ENCODE peak calls at places on chromosome 17, in seven cellular contexts. Z, U, S, M, E, Y and J are unnamed samples.

GRCh38 chr17:37702605-37703004 is 42.3 kb downstream of the HNF1B start:
- DNase-seq in Z (no peak), U (no peak), S (no peak), M (no peak), E (no peak), Y (no peak), J (no peak)

GRCh38 chr17:10754861-10755591 is 25.2 kb upstream of the TMEM220 start:
- DNase-seq in Z (no peak), U (no peak), S (no peak), M (no peak), E (peak), Y (no peak), J (peak)

GRCh38 chr17:27540300-27541105 is 84.3 kb downstream of the KSR1 start:
- DNase-seq in Z (no peak), U (peak), S (peak), M (no peak), E (no peak), Y (peak), J (no peak)

GRCh38 chr17:33292184-33292980 is 713 bp downstream of the ASIC2 start:
- DNase-seq in Z (no peak), U (no peak), S (no peak), M (peak), E (peak), Y (no peak), J (peak)

GRCh38 chr17:38421224-38421841 is 6.9 kb upstream of the ARHGAP23 start:
- DNase-seq in Z (no peak), U (no peak), S (no peak), M (no peak), E (peak), Y (no peak), J (no peak)

GRCh38 chr17:17851101-17851500 is 14.3 kb upstream of the SREBF1 start:
- DNase-seq in Z (no peak), U (no peak), S (no peak), M (no peak), E (no peak), Y (no peak), J (no peak)

GRCh38 chr17:63702223-63702577 is 2.3 kb upstream of the LIMD2 start:
- DNase-seq in Z (peak), U (no peak), S (no peak), M (no peak), E (no peak), Y (no peak), J (no peak)

GRCh38 chr17:76524598-76525512 is 12.7 kb downstream of the CYGB start:
- DNase-seq in Z (no peak), U (no peak), S (peak), M (no peak), E (no peak), Y (no peak), J (no peak)

GRCh38 chr17:65537845-65538678 is 23.4 kb downstream of the AXIN2 start:
- DNase-seq in Z (peak), U (no peak), S (no peak), M (peak), E (no peak), Y (no peak), J (no peak)

GRCh38 chr17:81448960-81449359 is 53.7 kb downstream of the BAHCC1 start:
- DNase-seq in Z (no peak), U (no peak), S (no peak), M (no peak), E (no peak), Y (no peak), J (no peak)

GRCh38 chr17:3986270-3986938 is 22.2 kb upstream of the ATP2A3 start:
- DNase-seq in Z (no peak), U (no peak), S (no peak), M (no peak), E (no peak), Y (no peak), J (no peak)

GRCh38 chr17:11412653-11413052 is 171.6 kb downstream of the SHISA6 start:
- DNase-seq in Z (no peak), U (no peak), S (no peak), M (no peak), E (no peak), Y (no peak), J (peak)

GRCh38 chr17:77435272-77436057 is 294.7 kb downstream of the SEC14L1 start:
- DNase-seq in Z (peak), U (no peak), S (no peak), M (no peak), E (peak), Y (no peak), J (no peak)

GRCh38 chr17:63171428-63172205 is 205.6 kb downstream of the TANC2 start:
- DNase-seq in Z (no peak), U (no peak), S (no peak), M (no peak), E (no peak), Y (no peak), J (peak)

GRCh38 chr17:11925271-11926021 is 71.8 kb downstream of the ZNF18 start:
- DNase-seq in Z (no peak), U (no peak), S (no peak), M (no peak), E (no peak), Y (no peak), J (peak)

GRCh38 chr17:7443499-7444485 is 1.1 kb upstream of the CHRNB1 start:
- DNase-seq in Z (no peak), U (no peak), S (no peak), M (no peak), E (no peak), Y (no peak), J (no peak)

DNA sequence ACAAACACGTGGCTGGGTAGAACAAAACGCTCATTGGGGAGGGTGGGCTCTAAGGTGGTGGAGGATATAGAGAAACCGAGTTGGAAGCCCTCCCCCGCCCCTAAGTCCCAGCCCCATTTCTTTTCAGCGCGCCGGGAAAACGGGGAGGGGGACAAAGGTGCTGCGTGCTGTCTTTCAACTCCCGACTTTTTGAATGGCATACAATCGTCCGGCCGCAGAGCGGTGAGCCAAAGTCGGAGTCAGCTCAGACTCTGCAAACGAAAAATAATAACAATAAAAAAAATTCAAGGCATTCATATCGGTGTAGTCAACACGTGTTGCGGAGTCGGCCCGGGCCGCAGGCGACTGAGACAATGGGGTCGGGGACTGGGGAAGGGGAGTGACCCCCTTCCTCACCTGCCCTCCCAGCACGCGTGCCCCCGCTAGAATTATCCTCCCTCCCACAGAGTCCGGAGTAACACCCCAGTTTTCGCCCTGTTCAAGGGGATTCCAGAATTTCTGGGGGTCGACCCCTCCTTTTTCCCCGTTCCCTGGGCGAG is 1.8 kb upstream of the IGF2BP1 start:
- DNase-seq in Z (no peak), U (no peak), S (no peak), M (peak), E (peak), Y (no peak), J (peak)
- H3K27ac ChIP-seq in Z (no peak), U (no peak), S (no peak), M (peak), E (peak), Y (no peak), J (peak)

DNA sequence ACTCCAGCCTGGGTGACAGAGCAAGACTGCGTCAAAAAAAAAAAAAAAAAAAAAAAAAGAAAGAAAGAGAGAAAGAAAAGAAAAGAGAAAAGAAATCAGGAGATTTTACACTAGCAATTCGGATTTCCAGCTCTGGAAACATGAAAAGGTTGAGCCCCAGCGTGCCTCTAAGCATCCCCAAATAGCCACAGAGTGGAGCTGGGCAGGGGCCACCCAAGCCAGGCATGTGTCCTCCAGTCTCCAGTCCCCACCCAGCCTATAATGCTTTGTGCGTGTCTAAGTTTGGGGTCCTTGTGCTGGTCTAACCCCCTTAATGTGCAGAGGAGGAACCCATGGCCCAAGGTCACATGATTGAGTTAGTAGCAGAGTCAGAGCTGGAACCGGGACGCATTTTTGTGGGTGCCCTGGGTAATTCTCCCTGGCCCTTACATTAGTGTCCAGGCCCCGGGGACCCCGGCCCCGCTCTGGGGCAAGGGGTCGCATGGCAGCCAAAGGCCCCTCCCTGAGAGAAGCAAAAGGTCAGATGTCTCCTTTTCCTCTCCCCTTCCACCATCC is 19.9 kb downstream of the ADAM11 start:
- DNase-seq in Z (no peak), U (no peak), S (no peak), M (no peak), E (no peak), Y (no peak), J (no peak)
- H3K27ac ChIP-seq in Z (no peak), U (no peak), S (no peak), M (no peak), E (no peak), Y (peak), J (no peak)

DNA sequence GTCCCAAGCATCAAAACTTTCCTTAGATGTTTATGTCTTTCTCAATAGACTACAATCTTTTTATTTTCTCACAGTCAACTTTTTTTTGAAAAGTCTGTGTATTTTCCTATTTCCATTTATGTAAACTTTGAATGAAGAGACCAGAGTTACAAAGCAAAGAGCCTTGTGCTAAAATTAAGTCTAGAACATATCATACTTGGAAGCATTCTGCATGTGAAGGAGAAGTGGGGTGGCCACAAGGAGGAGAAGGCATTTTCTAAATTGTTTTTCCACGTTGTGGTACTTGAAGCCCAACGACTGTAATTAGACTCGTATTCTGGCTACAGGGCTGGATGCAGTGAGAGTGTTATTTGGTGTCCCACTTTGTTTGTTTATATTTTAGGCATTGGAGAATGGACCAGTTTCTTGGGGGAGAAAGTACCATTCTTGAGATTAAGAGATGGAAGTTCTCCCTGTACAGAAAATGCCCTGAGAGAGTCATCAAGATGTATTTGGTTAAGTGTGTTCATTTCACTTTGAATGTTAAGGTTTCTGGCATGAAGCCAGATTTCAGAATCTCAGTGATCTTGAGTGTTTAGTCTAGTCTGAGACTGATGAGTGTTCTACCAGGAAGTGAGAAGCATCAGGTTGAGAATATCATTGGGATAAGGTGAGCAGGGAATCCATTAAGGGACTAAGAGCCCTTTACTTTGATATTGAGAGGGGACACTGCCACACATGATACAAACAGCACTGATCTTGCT is 71.6 kb downstream of the MAP2K6 start:
- DNase-seq in Z (no peak), U (no peak), S (no peak), M (no peak), E (no peak), Y (no peak), J (no peak)
- H3K27ac ChIP-seq in Z (no peak), U (no peak), S (no peak), M (no peak), E (no peak), Y (peak), J (no peak)

DNA sequence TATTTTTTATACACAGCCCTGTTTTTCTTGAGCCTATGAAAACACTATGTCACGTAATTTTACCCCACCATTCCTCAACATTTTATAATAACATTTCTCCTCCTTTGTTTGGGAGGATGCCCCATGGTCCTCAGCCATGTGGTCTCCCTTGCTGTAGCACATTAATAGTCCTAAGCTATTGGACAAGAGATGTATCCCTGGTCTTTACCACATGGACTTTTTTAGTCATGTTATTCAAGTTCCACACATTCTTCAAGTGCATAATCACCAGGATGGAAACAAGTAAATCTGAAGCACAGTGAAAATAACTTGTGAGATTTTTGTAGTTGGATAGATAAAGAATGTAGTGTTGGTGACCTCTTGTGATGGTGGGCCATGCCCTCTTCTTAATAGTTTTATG is 2.1 kb upstream of the KRTAP2-3 start:
- DNase-seq in Z (no peak), U (no peak), S (no peak), M (no peak), E (no peak), Y (no peak), J (no peak)
- H3K27ac ChIP-seq in Z (no peak), U (no peak), S (no peak), M (no peak), E (no peak), Y (peak), J (no peak)

DNA sequence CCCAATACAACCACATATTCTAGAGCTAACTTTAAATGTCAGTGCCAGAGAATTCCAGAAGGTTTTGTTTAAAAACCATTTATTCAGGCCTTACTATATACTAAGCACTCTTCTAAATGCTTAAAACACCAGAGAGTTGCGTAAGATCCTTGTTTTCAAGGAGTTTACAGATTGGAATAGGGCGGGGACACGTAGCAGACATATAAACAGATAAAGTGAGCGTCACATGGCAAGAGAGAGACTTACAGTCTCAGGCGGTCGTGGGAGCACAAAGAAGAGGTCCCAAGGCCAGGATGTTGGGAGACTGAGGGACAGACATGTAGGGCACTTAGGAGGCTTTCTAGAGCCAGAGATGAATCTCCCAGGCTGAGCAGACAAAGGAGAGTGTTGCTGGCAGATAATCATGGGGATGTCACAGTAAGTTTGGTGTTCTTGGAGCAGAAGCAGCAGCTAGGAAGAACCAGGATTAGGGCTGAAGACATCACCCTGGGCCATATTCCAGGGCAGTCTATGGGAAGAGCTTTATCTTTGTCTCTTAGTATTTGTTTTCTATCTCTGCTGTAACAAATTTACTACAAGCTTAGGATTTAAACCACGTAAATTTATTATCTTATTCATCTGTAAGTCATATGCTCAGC is 119.0 kb upstream of the ANKFN1 start:
- DNase-seq in Z (no peak), U (no peak), S (no peak), M (no peak), E (no peak), Y (peak), J (no peak)
- H3K27ac ChIP-seq in Z (no peak), U (no peak), S (no peak), M (no peak), E (no peak), Y (no peak), J (no peak)

DNA sequence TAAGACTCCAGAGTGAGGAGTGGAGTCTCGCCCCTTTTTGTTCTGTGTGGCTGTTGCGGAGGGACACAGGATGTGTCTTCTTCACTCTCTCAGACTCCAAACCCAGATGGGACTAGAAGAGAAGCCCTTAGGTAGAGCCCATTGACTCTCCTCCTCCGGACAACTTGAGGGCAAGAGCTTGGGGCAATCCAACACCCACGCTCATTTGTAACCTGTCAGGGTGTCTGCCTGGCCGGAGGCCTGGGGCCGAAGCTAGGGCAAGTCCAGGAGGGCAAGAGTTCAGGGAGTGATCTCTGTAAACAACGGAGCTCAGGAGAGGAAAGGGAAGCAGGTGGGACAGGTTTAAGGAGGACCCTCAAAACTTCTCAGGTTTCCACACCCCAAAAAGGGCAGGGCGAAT is 1.4 kb upstream of the HOXB1 start:
- DNase-seq in Z (no peak), U (no peak), S (no peak), M (no peak), E (no peak), Y (no peak), J (no peak)
- H3K27ac ChIP-seq in Z (no peak), U (no peak), S (no peak), M (no peak), E (no peak), Y (no peak), J (no peak)

DNA sequence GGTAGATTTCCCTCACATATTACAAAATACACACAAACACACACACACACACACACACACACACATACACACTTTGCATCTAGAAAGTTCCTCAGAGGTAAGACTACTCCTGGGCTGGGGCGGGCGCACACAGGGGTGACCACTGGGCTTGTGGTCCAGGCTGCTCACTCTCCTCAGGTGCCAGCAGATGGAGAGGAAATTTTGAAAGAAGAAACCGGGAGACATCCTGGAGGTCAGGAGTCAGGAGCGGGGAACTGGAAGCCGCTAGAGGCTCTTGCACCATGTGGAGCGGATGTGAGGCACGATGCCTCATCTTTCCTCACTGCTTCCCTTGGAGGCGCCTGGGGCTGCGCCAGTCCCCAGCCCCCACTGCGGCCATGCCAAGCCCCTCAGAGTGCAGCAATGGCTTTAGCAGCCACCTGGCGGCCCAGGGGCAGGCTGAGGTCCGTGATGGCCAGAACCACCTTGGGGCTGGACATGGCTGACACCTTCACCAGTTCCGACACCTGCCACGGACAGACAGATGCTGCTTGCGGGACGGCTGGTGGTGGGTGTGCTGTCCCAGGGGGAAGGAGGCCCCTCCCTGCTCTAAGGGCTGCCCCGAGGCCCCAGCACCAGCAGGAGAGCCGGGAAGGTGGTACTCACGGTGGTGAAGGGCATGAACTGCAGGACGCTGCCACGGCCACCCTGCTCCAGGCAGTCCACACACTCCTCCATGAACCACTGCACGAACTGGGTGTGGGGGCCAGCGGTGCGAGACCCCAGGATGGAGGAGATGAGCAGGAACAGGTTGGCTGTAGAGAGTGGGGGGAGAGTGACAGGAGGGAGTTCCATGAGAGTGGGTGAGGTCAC is 4.1 kb downstream of the CSF3 start:
- DNase-seq in Z (no peak), U (no peak), S (no peak), M (no peak), E (no peak), Y (no peak), J (no peak)
- H3K27ac ChIP-seq in Z (no peak), U (no peak), S (no peak), M (no peak), E (peak), Y (peak), J (no peak)

GRCh38 chr17:71849783-71850768 is 270.7 kb upstream of the SOX9 start:
- DNase-seq in Z (no peak), U (no peak), S (no peak), M (no peak), E (no peak), Y (no peak), J (no peak)
- H3K27ac ChIP-seq in Z (no peak), U (no peak), S (no peak), M (no peak), E (no peak), Y (no peak), J (no peak)